ENCODE peak calls at places on chromosomes 13 and 19, in seven cellular contexts. One of them, this sample, is unnamed. For H3K9me3 and H3K27me3, the result is how much of the 10 kb centered on the place peaks cover.

GRCh38 chr13:90800082-90800746 is 547.3 kb upstream of the MIR17HG start:
- DNase-seq in ascending aorta: no peak
- DNase-seq in heart right ventricle: peak
- DNase-seq in GM23248: no peak
- DNase-seq in neural progenitor cell: no peak
- DNase-seq in right atrium auricular region: peak
- DNase-seq in CD8-positive, alpha-beta T cell: no peak
- DNase-seq in this sample: no peak

GRCh38 chr13:20401958-20402856 is 123.5 kb downstream of the CRYL1 start:
- DNase-seq in right atrium auricular region: no peak
- DNase-seq in CD8-positive, alpha-beta T cell: peak
- DNase-seq in GM23248: peak
- DNase-seq in ascending aorta: no peak
- DNase-seq in heart right ventricle: no peak
- DNase-seq in neural progenitor cell: no peak
- DNase-seq in this sample: no peak

GRCh38 chr19:49746206-49746958 is 16.7 kb downstream of the TSKS start:
- DNase-seq in neural progenitor cell: peak
- DNase-seq in heart right ventricle: peak
- DNase-seq in CD8-positive, alpha-beta T cell: no peak
- DNase-seq in ascending aorta: no peak
- DNase-seq in right atrium auricular region: no peak
- DNase-seq in GM23248: peak
- DNase-seq in this sample: peak

GRCh38 chr13:64223016-64223415 is 2807.4 kb upstream of the PCDH20 start:
- DNase-seq in CD8-positive, alpha-beta T cell: no peak
- DNase-seq in right atrium auricular region: no peak
- DNase-seq in GM23248: no peak
- DNase-seq in neural progenitor cell: no peak
- DNase-seq in heart right ventricle: no peak
- DNase-seq in ascending aorta: no peak
- DNase-seq in this sample: no peak

GRCh38 chr19:45498411-45499195 is at the start of gene PPM1N:
- DNase-seq in ascending aorta: no peak
- DNase-seq in right atrium auricular region: no peak
- DNase-seq in neural progenitor cell: peak
- DNase-seq in GM23248: peak
- DNase-seq in CD8-positive, alpha-beta T cell: peak
- DNase-seq in heart right ventricle: no peak
- DNase-seq in this sample: no peak

GRCh38 chr13:39282400-39282972 is 244.2 kb downstream of the NHLRC3 start:
- DNase-seq in GM23248: no peak
- DNase-seq in CD8-positive, alpha-beta T cell: no peak
- DNase-seq in heart right ventricle: no peak
- DNase-seq in right atrium auricular region: no peak
- DNase-seq in ascending aorta: no peak
- DNase-seq in neural progenitor cell: no peak
- DNase-seq in this sample: no peak

GRCh38 chr13:75635621-75636338 is at the start of gene LMO7:
- DNase-seq in GM23248: peak
- DNase-seq in right atrium auricular region: no peak
- DNase-seq in CD8-positive, alpha-beta T cell: peak
- DNase-seq in ascending aorta: no peak
- DNase-seq in heart right ventricle: peak
- DNase-seq in neural progenitor cell: peak
- DNase-seq in this sample: peak

GRCh38 chr19:46546194-46546896 is 50.7 kb upstream of the PNMA8B start:
- DNase-seq in CD8-positive, alpha-beta T cell: no peak
- DNase-seq in GM23248: peak
- DNase-seq in neural progenitor cell: peak
- DNase-seq in heart right ventricle: no peak
- DNase-seq in right atrium auricular region: no peak
- DNase-seq in ascending aorta: no peak
- DNase-seq in this sample: peak

GRCh38 chr13:45113809-45114208 is 6.5 kb upstream of the GTF2F2 start:
- DNase-seq in CD8-positive, alpha-beta T cell: no peak
- DNase-seq in neural progenitor cell: no peak
- DNase-seq in right atrium auricular region: no peak
- DNase-seq in GM23248: no peak
- DNase-seq in ascending aorta: no peak
- DNase-seq in heart right ventricle: no peak
- DNase-seq in this sample: no peak

GRCh38 chr19:38565686-38566105 is 52.1 kb downstream of the MAP4K1 start:
- DNase-seq in right atrium auricular region: no peak
- DNase-seq in ascending aorta: no peak
- DNase-seq in CD8-positive, alpha-beta T cell: no peak
- DNase-seq in GM23248: no peak
- DNase-seq in heart right ventricle: no peak
- DNase-seq in neural progenitor cell: no peak
- DNase-seq in this sample: no peak

GRCh38 chr19:16931306-16931705 is 42.5 kb downstream of the F2RL3 start:
- DNase-seq in GM23248: no peak
- DNase-seq in CD8-positive, alpha-beta T cell: no peak
- DNase-seq in neural progenitor cell: no peak
- DNase-seq in ascending aorta: no peak
- DNase-seq in right atrium auricular region: no peak
- DNase-seq in heart right ventricle: no peak
- DNase-seq in this sample: no peak

GRCh38 chr19:10079031-10079453 is 7.1 kb upstream of the SHFL start:
- DNase-seq in right atrium auricular region: no peak
- DNase-seq in heart right ventricle: no peak
- DNase-seq in ascending aorta: no peak
- DNase-seq in neural progenitor cell: no peak
- DNase-seq in CD8-positive, alpha-beta T cell: no peak
- DNase-seq in GM23248: no peak
- DNase-seq in this sample: no peak

GRCh38 chr19:34430738-34431625 is 2.8 kb downstream of the UBA2 start:
- DNase-seq in right atrium auricular region: no peak
- DNase-seq in neural progenitor cell: peak
- DNase-seq in CD8-positive, alpha-beta T cell: no peak
- DNase-seq in ascending aorta: no peak
- DNase-seq in heart right ventricle: no peak
- DNase-seq in GM23248: peak
- DNase-seq in this sample: no peak

GRCh38 chr19:21680026-21680425 is 87.4 kb downstream of the ZNF100 start:
- DNase-seq in GM23248: no peak
- DNase-seq in ascending aorta: no peak
- DNase-seq in neural progenitor cell: no peak
- DNase-seq in right atrium auricular region: no peak
- DNase-seq in CD8-positive, alpha-beta T cell: no peak
- DNase-seq in heart right ventricle: no peak
- DNase-seq in this sample: no peak

GRCh38 chr13:79108914-79109643 is 297.0 kb downstream of the RBM26 start:
- DNase-seq in CD8-positive, alpha-beta T cell: no peak
- DNase-seq in ascending aorta: no peak
- DNase-seq in heart right ventricle: no peak
- DNase-seq in GM23248: no peak
- DNase-seq in right atrium auricular region: no peak
- DNase-seq in neural progenitor cell: no peak
- DNase-seq in this sample: no peak

GRCh38 chr19:1568320-1569019 is at the start of gene MEX3D:
- DNase-seq in right atrium auricular region: peak
- DNase-seq in GM23248: peak
- DNase-seq in neural progenitor cell: peak
- DNase-seq in CD8-positive, alpha-beta T cell: peak
- DNase-seq in ascending aorta: no peak
- DNase-seq in heart right ventricle: peak
- DNase-seq in this sample: peak

GRCh38 chr13:87393358-87393757 is 277.8 kb upstream of the SLITRK5 start:
- DNase-seq in CD8-positive, alpha-beta T cell: no peak
- DNase-seq in right atrium auricular region: no peak
- DNase-seq in ascending aorta: no peak
- DNase-seq in neural progenitor cell: no peak
- DNase-seq in heart right ventricle: no peak
- DNase-seq in GM23248: no peak
- DNase-seq in this sample: no peak

GRCh38 chr13:93861818-93862217 is 617.7 kb downstream of the DCT start:
- DNase-seq in ascending aorta: no peak
- DNase-seq in heart right ventricle: no peak
- DNase-seq in neural progenitor cell: no peak
- DNase-seq in CD8-positive, alpha-beta T cell: no peak
- DNase-seq in right atrium auricular region: peak
- DNase-seq in GM23248: peak
- DNase-seq in this sample: no peak

GRCh38 chr19:11697284-11697855 is 41.4 kb downstream of the ZNF823 start:
- DNase-seq in neural progenitor cell: no peak
- DNase-seq in right atrium auricular region: no peak
- DNase-seq in heart right ventricle: no peak
- DNase-seq in GM23248: no peak
- DNase-seq in CD8-positive, alpha-beta T cell: no peak
- DNase-seq in ascending aorta: no peak
- DNase-seq in this sample: no peak

GRCh38 chr19:11698231-11698630 is 40.5 kb downstream of the ZNF823 start:
- DNase-seq in neural progenitor cell: no peak
- DNase-seq in heart right ventricle: no peak
- DNase-seq in CD8-positive, alpha-beta T cell: no peak
- DNase-seq in GM23248: no peak
- DNase-seq in right atrium auricular region: no peak
- DNase-seq in ascending aorta: no peak
- DNase-seq in this sample: no peak

GRCh38 chr19:11694533-11695439 is 44.0 kb downstream of the ZNF823 start:
- DNase-seq in ascending aorta: peak
- DNase-seq in GM23248: peak
- DNase-seq in right atrium auricular region: peak
- DNase-seq in heart right ventricle: peak
- DNase-seq in neural progenitor cell: peak
- DNase-seq in CD8-positive, alpha-beta T cell: peak
- DNase-seq in this sample: peak

GRCh38 chr19:11693505-11694499 is 44.9 kb downstream of the ZNF823 start:
- DNase-seq in CD8-positive, alpha-beta T cell: no peak
- DNase-seq in heart right ventricle: no peak
- DNase-seq in GM23248: peak
- DNase-seq in neural progenitor cell: peak
- DNase-seq in right atrium auricular region: no peak
- DNase-seq in ascending aorta: no peak
- DNase-seq in this sample: no peak

GRCh38 chr19:11692127-11692790 is 46.5 kb downstream of the ZNF823 start:
- DNase-seq in GM23248: no peak
- DNase-seq in neural progenitor cell: no peak
- DNase-seq in heart right ventricle: no peak
- DNase-seq in ascending aorta: no peak
- DNase-seq in right atrium auricular region: no peak
- DNase-seq in CD8-positive, alpha-beta T cell: no peak
- DNase-seq in this sample: no peak
- H3K9me3 ChIP-seq in GM23248: under half
- H3K9me3 ChIP-seq in neural progenitor cell: under half
- H3K9me3 ChIP-seq in heart right ventricle: under half
- H3K9me3 ChIP-seq in ascending aorta: under half
- H3K9me3 ChIP-seq in right atrium auricular region: under half
- H3K9me3 ChIP-seq in CD8-positive, alpha-beta T cell: under half
- H3K9me3 ChIP-seq in this sample: under half

GRCh38 chr13:21849323-21849722 is 178.4 kb downstream of the FGF9 start:
- DNase-seq in GM23248: peak
- DNase-seq in heart right ventricle: no peak
- DNase-seq in ascending aorta: no peak
- DNase-seq in neural progenitor cell: peak
- DNase-seq in right atrium auricular region: no peak
- DNase-seq in CD8-positive, alpha-beta T cell: no peak
- DNase-seq in this sample: no peak

GRCh38 chr13:21846605-21847004 is 175.7 kb downstream of the FGF9 start:
- DNase-seq in ascending aorta: no peak
- DNase-seq in heart right ventricle: no peak
- DNase-seq in GM23248: no peak
- DNase-seq in right atrium auricular region: no peak
- DNase-seq in CD8-positive, alpha-beta T cell: no peak
- DNase-seq in neural progenitor cell: no peak
- DNase-seq in this sample: no peak

GRCh38 chr13:21853779-21854178 is 182.9 kb downstream of the FGF9 start:
- DNase-seq in GM23248: no peak
- DNase-seq in neural progenitor cell: no peak
- DNase-seq in heart right ventricle: no peak
- DNase-seq in CD8-positive, alpha-beta T cell: no peak
- DNase-seq in right atrium auricular region: no peak
- DNase-seq in ascending aorta: no peak
- DNase-seq in this sample: no peak

GRCh38 chr13:21850013-21851006 is 179.4 kb downstream of the FGF9 start:
- DNase-seq in CD8-positive, alpha-beta T cell: no peak
- DNase-seq in right atrium auricular region: no peak
- DNase-seq in heart right ventricle: no peak
- DNase-seq in ascending aorta: no peak
- DNase-seq in GM23248: peak
- DNase-seq in neural progenitor cell: no peak
- DNase-seq in this sample: no peak

GRCh38 chr13:21852043-21852442 is 181.2 kb downstream of the FGF9 start:
- DNase-seq in CD8-positive, alpha-beta T cell: no peak
- DNase-seq in GM23248: peak
- DNase-seq in neural progenitor cell: no peak
- DNase-seq in heart right ventricle: no peak
- DNase-seq in right atrium auricular region: no peak
- DNase-seq in ascending aorta: no peak
- DNase-seq in this sample: no peak
- H3K27me3 ChIP-seq in CD8-positive, alpha-beta T cell: under half
- H3K27me3 ChIP-seq in GM23248: under half
- H3K27me3 ChIP-seq in neural progenitor cell: under half
- H3K27me3 ChIP-seq in heart right ventricle: under half
- H3K27me3 ChIP-seq in right atrium auricular region: under half
- H3K27me3 ChIP-seq in ascending aorta: under half
- H3K27me3 ChIP-seq in this sample: under half

GRCh38 chr19:6791237-6791636 is 18.7 kb downstream of the VAV1 start:
- DNase-seq in right atrium auricular region: no peak
- DNase-seq in ascending aorta: no peak
- DNase-seq in heart right ventricle: no peak
- DNase-seq in neural progenitor cell: no peak
- DNase-seq in CD8-positive, alpha-beta T cell: no peak
- DNase-seq in GM23248: no peak
- DNase-seq in this sample: no peak
- H3K9me3 ChIP-seq in right atrium auricular region: under half
- H3K9me3 ChIP-seq in ascending aorta: under half
- H3K9me3 ChIP-seq in heart right ventricle: under half
- H3K9me3 ChIP-seq in neural progenitor cell: under half
- H3K9me3 ChIP-seq in CD8-positive, alpha-beta T cell: under half
- H3K9me3 ChIP-seq in GM23248: under half
- H3K9me3 ChIP-seq in this sample: under half

GRCh38 chr19:41505105-41505504 is 62.1 kb downstream of the ERICH4 start:
- DNase-seq in right atrium auricular region: no peak
- DNase-seq in CD8-positive, alpha-beta T cell: no peak
- DNase-seq in GM23248: no peak
- DNase-seq in heart right ventricle: no peak
- DNase-seq in ascending aorta: no peak
- DNase-seq in neural progenitor cell: no peak
- DNase-seq in this sample: no peak

GRCh38 chr19:41511628-41512027 is 64.3 kb upstream of the CEACAM21 start:
- DNase-seq in CD8-positive, alpha-beta T cell: no peak
- DNase-seq in ascending aorta: no peak
- DNase-seq in right atrium auricular region: no peak
- DNase-seq in GM23248: no peak
- DNase-seq in heart right ventricle: no peak
- DNase-seq in neural progenitor cell: no peak
- DNase-seq in this sample: no peak

GRCh38 chr19:41515054-41515652 is 60.8 kb upstream of the CEACAM21 start:
- DNase-seq in right atrium auricular region: no peak
- DNase-seq in neural progenitor cell: no peak
- DNase-seq in GM23248: no peak
- DNase-seq in ascending aorta: no peak
- DNase-seq in heart right ventricle: no peak
- DNase-seq in CD8-positive, alpha-beta T cell: no peak
- DNase-seq in this sample: no peak

DNA sequence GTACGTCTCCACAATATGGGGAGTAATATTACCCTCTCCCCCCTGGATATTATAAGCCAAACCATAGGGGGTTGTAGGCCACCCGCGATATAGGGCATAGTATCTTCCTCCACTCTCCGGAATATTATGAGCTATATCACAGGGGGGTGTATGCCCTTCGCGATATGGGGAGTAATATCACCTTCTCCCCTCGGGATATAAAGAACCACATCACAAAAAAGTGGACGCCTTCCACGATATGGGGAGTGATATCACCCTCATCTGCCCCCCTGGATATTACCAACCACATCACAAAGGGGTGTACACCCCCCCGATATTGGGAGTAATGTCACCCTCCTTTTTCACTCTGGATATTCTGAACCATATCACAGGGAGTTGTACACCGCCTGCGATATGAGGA is 65.5 kb upstream of the CEACAM21 start:
- DNase-seq in heart right ventricle: no peak
- DNase-seq in ascending aorta: no peak
- DNase-seq in CD8-positive, alpha-beta T cell: no peak
- DNase-seq in neural progenitor cell: no peak
- DNase-seq in GM23248: no peak
- DNase-seq in right atrium auricular region: no peak
- DNase-seq in this sample: no peak
- H3K27me3 ChIP-seq in heart right ventricle: under half
- H3K27me3 ChIP-seq in ascending aorta: under half
- H3K27me3 ChIP-seq in CD8-positive, alpha-beta T cell: under half
- H3K27me3 ChIP-seq in neural progenitor cell: under half
- H3K27me3 ChIP-seq in GM23248: under half
- H3K27me3 ChIP-seq in right atrium auricular region: under half
- H3K27me3 ChIP-seq in this sample: under half

This sample was measured in lung.